ENCODE peak calls at places on chromosomes 2 and 18, in seven cellular contexts. C, H, M, N, J, F and A are unnamed samples.
A peak's percentile ranks its signal among the peaks of the same experiment; 100 is the strongest.

GRCh38 chr2:168190590-168191336 is 56.6 kb downstream of the STK39 start:
- DNase-seq in C (no peak), H (no peak), M (no peak), N (no peak), J (no peak), F (no peak), A (no peak)

GRCh38 chr2:100822587-100823248 is 2.8 kb downstream of the NPAS2 start:
- DNase-seq in C (peak; percentile 69), H (no peak), M (no peak), N (no peak), J (no peak), F (no peak), A (peak; percentile 59)

GRCh38 chr2:109217362-109218086 is 88.5 kb downstream of the SH3RF3 start:
- DNase-seq in C (peak; percentile 91), H (peak; percentile 72), M (no peak), N (no peak), J (no peak), F (no peak), A (no peak)

GRCh38 chr2:196677404-196677803 is 37.9 kb downstream of the CCDC150 start:
- DNase-seq in C (peak; percentile 43), H (no peak), M (no peak), N (no peak), J (no peak), F (no peak), A (no peak)

GRCh38 chr18:4358618-4359017 is 96.5 kb downstream of the DLGAP1 start:
- DNase-seq in C (no peak), H (no peak), M (no peak), N (no peak), J (no peak), F (no peak), A (no peak)

GRCh38 chr2:100589527-100589926 is 26.7 kb downstream of the PDCL3 start:
- DNase-seq in C (peak; percentile 33), H (no peak), M (no peak), N (no peak), J (no peak), F (no peak), A (no peak)

GRCh38 chr2:232375164-232375563 is 3.4 kb upstream of the ALPP start:
- DNase-seq in C (no peak), H (no peak), M (no peak), N (no peak), J (no peak), F (no peak), A (no peak)

GRCh38 chr2:60926751-60927568 is 45.6 kb downstream of the REL start:
- DNase-seq in C (peak; percentile 23), H (no peak), M (no peak), N (no peak), J (no peak), F (no peak), A (no peak)